ENCODE peak calls at places on chromosomes 13 and 19, in four cellular contexts. One of them, this sample, is unnamed.

GRCh38 chr13:110697842-110698241 is 8.1 kb downstream of the CARS2 start:
- DNase-seq in GM12878: no peak
- DNase-seq in ACHN: no peak
- DNase-seq in amniotic stem cell: no peak
- DNase-seq in this sample: no peak

GRCh38 chr13:100089633-100090032 is 740 bp downstream of the PCCA start:
- DNase-seq in amniotic stem cell: no peak
- DNase-seq in GM12878: no peak
- DNase-seq in ACHN: peak
- DNase-seq in this sample: no peak

GRCh38 chr13:40408602-40409001 is 257.8 kb downstream of the FOXO1 start:
- DNase-seq in ACHN: no peak
- DNase-seq in GM12878: no peak
- DNase-seq in amniotic stem cell: no peak
- DNase-seq in this sample: no peak

GRCh38 chr19:33501957-33502356 is 19.6 kb downstream of the PEPD start:
- DNase-seq in GM12878: no peak
- DNase-seq in ACHN: no peak
- DNase-seq in amniotic stem cell: no peak
- DNase-seq in this sample: no peak

GRCh38 chr13:34816118-34816517 is 126.0 kb upstream of the NBEA start:
- DNase-seq in ACHN: no peak
- DNase-seq in amniotic stem cell: no peak
- DNase-seq in GM12878: no peak
- DNase-seq in this sample: no peak

GRCh38 chr13:111066544-111066943 is 48.6 kb upstream of the ARHGEF7 start:
- DNase-seq in amniotic stem cell: no peak
- DNase-seq in GM12878: no peak
- DNase-seq in ACHN: no peak
- DNase-seq in this sample: no peak

GRCh38 chr19:42528354-42529247 is at the start of gene CEACAM1:
- DNase-seq in ACHN: peak
- DNase-seq in GM12878: no peak
- DNase-seq in amniotic stem cell: no peak
- DNase-seq in this sample: peak

GRCh38 chr19:13774217-13775191 is at the start of gene C19orf53:
- DNase-seq in ACHN: peak
- DNase-seq in amniotic stem cell: peak
- DNase-seq in GM12878: peak
- DNase-seq in this sample: peak

GRCh38 chr13:60448907-60449510 is 52.0 kb downstream of the TDRD3 start:
- DNase-seq in GM12878: no peak
- DNase-seq in amniotic stem cell: no peak
- DNase-seq in ACHN: peak
- DNase-seq in this sample: peak

GRCh38 chr19:872266-872951 is 12.9 kb downstream of the CFD start:
- DNase-seq in ACHN: no peak
- DNase-seq in amniotic stem cell: no peak
- DNase-seq in GM12878: peak
- DNase-seq in this sample: peak

GRCh38 chr19:47379398-47379938 is 30.4 kb downstream of the DHX34 start:
- DNase-seq in amniotic stem cell: no peak
- DNase-seq in GM12878: no peak
- DNase-seq in ACHN: no peak
- DNase-seq in this sample: no peak

This sample was measured in COLO829.